ENCODE peak calls at places on chromosomes 5 and 9, in four cellular contexts. J is endodermal cell, V is upper lobe of left lung, O is B cell. K is an unnamed sample.

GRCh38 chr5:61254969-61255555 is 77.0 kb upstream of the ZSWIM6 start:
- DNase-seq in J (no peak), V (no peak), O (no peak), K (no peak)

GRCh38 chr9:69149321-69149807 is 24.7 kb upstream of the TJP2 start:
- DNase-seq in O (no peak), J (peak; percentile 42), V (no peak), K (peak; percentile 20)

GRCh38 chr5:1916041-1917001 is 33.6 kb upstream of the IRX4 start:
- DNase-seq in O (no peak), J (peak; percentile 38), V (no peak), K (no peak)

GRCh38 chr9:113919825-113920224 is 43.7 kb downstream of the ZNF618 start:
- DNase-seq in J (no peak), V (peak; percentile 13), O (no peak), K (no peak)

GRCh38 chr9:33407061-33407460 is 4.7 kb upstream of the AQP7 start:
- DNase-seq in J (no peak), O (no peak), V (no peak), K (no peak)

GRCh38 chr5:162806195-162806594 is 631.2 kb upstream of the CCNG1 start:
- DNase-seq in O (no peak), J (no peak), V (no peak), K (no peak)

GRCh38 chr5:44845777-44846176 is 37.0 kb downstream of the MRPS30 start:
- DNase-seq in V (no peak), O (no peak), J (no peak), K (no peak)

GRCh38 chr9:34378376-34379060 is 1.8 kb upstream of the MYORG start:
- DNase-seq in O (no peak), J (no peak), V (no peak), K (peak; percentile 29)

GRCh38 chr5:3216386-3216785 is 379.2 kb upstream of the IRX1 start:
- DNase-seq in J (no peak), V (no peak), O (no peak), K (no peak)

GRCh38 chr9:102206432-102206831 is 468.0 kb upstream of the GRIN3A start:
- DNase-seq in J (no peak), V (no peak), O (no peak), K (no peak)

GRCh38 chr5:139768802-139769465 is 26.7 kb upstream of the PSD2 start:
- DNase-seq in J (no peak), V (no peak), O (no peak), K (no peak)

GRCh38 chr9:96616817-96617438 is 2.7 kb downstream of the CDC14B start:
- DNase-seq in V (no peak), O (no peak), J (no peak), K (no peak)

GRCh38 chr5:95838001-95838520 is 15.5 kb upstream of the GLRX start:
- DNase-seq in O (no peak), V (no peak), J (peak; percentile 5), K (no peak)

GRCh38 chr5:81486711-81487110 is 92.8 kb upstream of the ACOT12 start:
- DNase-seq in O (no peak), V (no peak), J (no peak), K (no peak)

GRCh38 chr5:14582797-14583137 is 1.2 kb downstream of the OTULINL start:
- DNase-seq in J (no peak), O (no peak), V (no peak), K (no peak)

GRCh38 chr9:115262477-115262876 is 144.5 kb upstream of the TNC start:
- DNase-seq in J (no peak), V (no peak), O (no peak), K (no peak)

GRCh38 chr5:115787426-115787825 is 29.0 kb downstream of the CDO1 start:
- DNase-seq in O (no peak), J (no peak), V (no peak), K (no peak)

GRCh38 chr9:92600075-92600741 is 64.4 kb upstream of the ECM2 start:
- DNase-seq in J (peak; percentile 43), V (no peak), O (no peak), K (no peak)

GRCh38 chr9:6197330-6197729 is 18.3 kb upstream of the IL33 start:
- DNase-seq in V (no peak), J (peak; percentile 55), O (no peak), K (no peak)

GRCh38 chr9:135336722-135337490 is 142.7 kb upstream of the PPP1R26 start:
- DNase-seq in V (peak; percentile 27), J (peak; percentile 24), O (no peak), K (peak; percentile 48)

GRCh38 chr5:60026174-60026573 is 132.6 kb upstream of the PDE4D start:
- DNase-seq in V (no peak), O (no peak), J (no peak), K (no peak)

GRCh38 chr5:135468086-135468485 is 15.9 kb upstream of the TIFAB start:
- DNase-seq in V (no peak), O (no peak), J (no peak), K (no peak)

GRCh38 chr5:39073759-39074008 is 515 bp downstream of the RICTOR start:
- DNase-seq in J (no peak), O (no peak), V (no peak), K (no peak)

GRCh38 chr9:93668261-93668871 is 92.0 kb downstream of the PHF2 start:
- DNase-seq in J (peak; percentile 48), O (no peak), V (peak; percentile 75), K (peak; percentile 57)

GRCh38 chr9:136358016-136358415 is 5.5 kb downstream of the DNLZ start:
- DNase-seq in V (no peak), J (no peak), O (no peak), K (no peak)

GRCh38 chr9:74887041-74887980 is at the start of gene TRPM6:
- DNase-seq in O (peak; percentile 30), J (peak; percentile 91), V (peak; percentile 92), K (no peak)

GRCh38 chr5:3036041-3036440 is 284.6 kb upstream of the IRX2 start:
- DNase-seq in O (no peak), J (no peak), V (peak; percentile 39), K (no peak)

GRCh38 chr9:38073882-38074281 is 4.9 kb upstream of the SHB start:
- DNase-seq in O (no peak), V (no peak), J (no peak), K (no peak)

GRCh38 chr9:17742065-17742464 is 163.2 kb downstream of the SH3GL2 start:
- DNase-seq in V (no peak), O (no peak), J (peak; percentile 81), K (no peak)

GRCh38 chr5:76544268-76544926 is 78.8 kb downstream of the F2RL2 start:
- DNase-seq in O (peak; percentile 48), J (peak; percentile 78), V (no peak), K (no peak)
- TF ChIP-seq CTCF in O (peak; percentile 37), J (peak; percentile 88), V (peak; percentile 39), K (peak; percentile 73)

DNA sequence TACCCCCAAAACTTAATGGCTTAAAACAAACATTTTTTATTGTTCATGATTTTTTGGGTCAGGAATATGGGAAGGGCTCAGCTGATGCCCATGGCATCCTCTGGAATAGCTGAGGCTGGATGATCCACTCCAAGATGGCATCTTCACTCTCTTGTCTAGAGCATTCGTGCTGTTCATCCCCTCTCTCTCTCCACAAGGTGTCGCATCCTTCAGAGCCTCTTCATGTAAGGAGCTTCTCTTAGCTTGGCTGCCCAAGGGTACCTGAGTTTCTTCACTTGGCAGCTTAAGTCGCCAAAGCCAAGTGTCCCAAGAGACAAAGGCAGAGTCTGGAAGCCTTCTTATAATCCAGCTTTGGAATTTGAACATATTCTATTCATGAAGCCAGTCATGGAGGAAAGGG is 294.7 kb downstream of the CHSY3 start:
- DNase-seq in J (peak; percentile 74), O (peak; percentile 1), V (no peak), K (no peak)
- TF ChIP-seq CTCF in J (peak; percentile 80), O (no peak), V (no peak), K (no peak)

GRCh38 chr5:111960466-111961215 is 203.6 kb upstream of the NREP start:
- DNase-seq in V (no peak), O (no peak), J (no peak), K (no peak)
- TF ChIP-seq CTCF in V (no peak), O (no peak), J (no peak), K (no peak)

GRCh38 chr9:122379340-122379739 is 8.5 kb downstream of the PTGS1 start:
- DNase-seq in O (no peak), J (peak; percentile 75), V (no peak), K (no peak)
- TF ChIP-seq CTCF in O (no peak), J (peak; percentile 83), V (no peak), K (peak; percentile 54)

GRCh38 chr9:82805027-82805426 is 257.9 kb downstream of the RASEF start:
- DNase-seq in V (no peak), J (no peak), O (no peak), K (no peak)
- TF ChIP-seq CTCF in V (no peak), J (peak; percentile 48), O (no peak), K (peak; percentile 44)

K was measured in type B pancreatic cell.